ENCODE peak calls at places on chromosome 16, in six cellular contexts. One of them, this sample, is unnamed.

GRCh38 chr16:78608305-78608776 is 508.9 kb downstream of the WWOX start:
- DNase-seq in T-helper 1 cell: no peak
- DNase-seq in midbrain: no peak
- DNase-seq in NAMALWA: no peak
- DNase-seq in psoas muscle: no peak
- DNase-seq in GM13977: no peak
- DNase-seq in this sample: no peak

GRCh38 chr16:75727221-75727620 is 931 bp upstream of the CPHXL start:
- DNase-seq in T-helper 1 cell: no peak
- DNase-seq in midbrain: no peak
- DNase-seq in NAMALWA: no peak
- DNase-seq in psoas muscle: no peak
- DNase-seq in GM13977: no peak
- DNase-seq in this sample: no peak

GRCh38 chr16:17972460-17972943 is 364.0 kb downstream of the NPIPA8 start:
- DNase-seq in T-helper 1 cell: no peak
- DNase-seq in midbrain: no peak
- DNase-seq in NAMALWA: no peak
- DNase-seq in psoas muscle: peak
- DNase-seq in GM13977: no peak
- DNase-seq in this sample: no peak

GRCh38 chr16:13866073-13866472 is 53.9 kb upstream of the ERCC4 start:
- DNase-seq in T-helper 1 cell: no peak
- DNase-seq in midbrain: peak
- DNase-seq in NAMALWA: peak
- DNase-seq in psoas muscle: peak
- DNase-seq in GM13977: peak
- DNase-seq in this sample: no peak

GRCh38 chr16:67509016-67509415 is 19.6 kb upstream of the RIPOR1 start:
- DNase-seq in T-helper 1 cell: no peak
- DNase-seq in midbrain: no peak
- DNase-seq in NAMALWA: no peak
- DNase-seq in psoas muscle: no peak
- DNase-seq in GM13977: no peak
- DNase-seq in this sample: no peak

GRCh38 chr16:86854058-86854621 is 275.8 kb downstream of the FOXL1 start:
- DNase-seq in T-helper 1 cell: no peak
- DNase-seq in midbrain: no peak
- DNase-seq in NAMALWA: no peak
- DNase-seq in psoas muscle: no peak
- DNase-seq in GM13977: no peak
- DNase-seq in this sample: no peak

GRCh38 chr16:66188786-66189725 is 177.4 kb upstream of the CDH5 start:
- DNase-seq in T-helper 1 cell: no peak
- DNase-seq in midbrain: peak
- DNase-seq in NAMALWA: no peak
- DNase-seq in psoas muscle: no peak
- DNase-seq in GM13977: no peak
- DNase-seq in this sample: no peak

GRCh38 chr16:67173808-67174705 is 3.7 kb downstream of the NOL3 start:
- DNase-seq in T-helper 1 cell: peak
- DNase-seq in midbrain: peak
- DNase-seq in NAMALWA: peak
- DNase-seq in psoas muscle: peak
- DNase-seq in GM13977: peak
- DNase-seq in this sample: peak

GRCh38 chr16:70577256-70577698 is 53.7 kb downstream of the SF3B3 start:
- DNase-seq in T-helper 1 cell: no peak
- DNase-seq in midbrain: no peak
- DNase-seq in NAMALWA: no peak
- DNase-seq in psoas muscle: no peak
- DNase-seq in GM13977: no peak
- DNase-seq in this sample: no peak

This sample was measured in effector memory CD4-positive, alpha-beta T cell.